ENCODE peak calls at places on chromosomes 5 and 9, in six cellular contexts. One of them, this sample, is unnamed.

GRCh38 chr9:10612649-10613398 is at the start of gene PTPRD:
- DNase-seq in GM12878: no peak
- DNase-seq in WTC11: peak; percentile 79
- DNase-seq in HCT116: no peak
- DNase-seq in H1: peak; percentile 79
- DNase-seq in HepG2: peak; percentile 32
- DNase-seq in this sample: peak; percentile 27

GRCh38 chr5:175460126-175460525 is 16.1 kb upstream of the DRD1 start:
- DNase-seq in GM12878: no peak
- DNase-seq in HCT116: no peak
- DNase-seq in H1: no peak
- DNase-seq in WTC11: no peak
- DNase-seq in HepG2: no peak
- DNase-seq in this sample: no peak

GRCh38 chr5:146365618-146366017 is 27.0 kb downstream of the POU4F3 start:
- DNase-seq in H1: no peak
- DNase-seq in GM12878: no peak
- DNase-seq in HCT116: no peak
- DNase-seq in HepG2: no peak
- DNase-seq in WTC11: no peak
- DNase-seq in this sample: no peak

GRCh38 chr9:83511051-83511450 is 27.1 kb downstream of the FRMD3 start:
- DNase-seq in H1: no peak
- DNase-seq in GM12878: peak; percentile 34
- DNase-seq in HepG2: no peak
- DNase-seq in WTC11: no peak
- DNase-seq in HCT116: no peak
- DNase-seq in this sample: no peak

GRCh38 chr9:97840521-97840920 is 12.5 kb upstream of the FOXE1 start:
- DNase-seq in HepG2: no peak
- DNase-seq in GM12878: no peak
- DNase-seq in WTC11: no peak
- DNase-seq in HCT116: no peak
- DNase-seq in H1: no peak
- DNase-seq in this sample: no peak

GRCh38 chr5:141853895-141854626 is 24.1 kb downstream of the PCDH1 start:
- DNase-seq in H1: peak; percentile 70
- DNase-seq in HCT116: no peak
- DNase-seq in WTC11: peak; percentile 55
- DNase-seq in HepG2: no peak
- DNase-seq in GM12878: no peak
- DNase-seq in this sample: peak; percentile 50

GRCh38 chr5:1670342-1670741 is 129.3 kb downstream of the MRPL36 start:
- DNase-seq in HepG2: no peak
- DNase-seq in HCT116: no peak
- DNase-seq in H1: no peak
- DNase-seq in GM12878: no peak
- DNase-seq in WTC11: no peak
- DNase-seq in this sample: no peak

GRCh38 chr5:135053278-135053677 is 19.2 kb upstream of the PITX1 start:
- DNase-seq in HCT116: no peak
- DNase-seq in GM12878: peak; percentile 58
- DNase-seq in H1: no peak
- DNase-seq in WTC11: no peak
- DNase-seq in HepG2: no peak
- DNase-seq in this sample: no peak

GRCh38 chr5:137900925-137901817 is 11.9 kb downstream of the PKD2L2 start:
- DNase-seq in H1: no peak
- DNase-seq in WTC11: no peak
- DNase-seq in GM12878: no peak
- DNase-seq in HepG2: peak; percentile 80
- DNase-seq in HCT116: no peak
- DNase-seq in this sample: no peak

GRCh38 chr5:167305591-167306213 is 985.7 kb upstream of the WWC1 start:
- DNase-seq in HCT116: no peak
- DNase-seq in HepG2: no peak
- DNase-seq in WTC11: no peak
- DNase-seq in GM12878: no peak
- DNase-seq in H1: no peak
- DNase-seq in this sample: no peak

GRCh38 chr5:15009420-15009819 is 137.8 kb upstream of the ANKH start:
- DNase-seq in HepG2: peak; percentile 96
- DNase-seq in H1: no peak
- DNase-seq in GM12878: no peak
- DNase-seq in HCT116: peak; percentile 51
- DNase-seq in WTC11: no peak
- DNase-seq in this sample: peak; percentile 54

GRCh38 chr5:38500861-38501260 is 55.6 kb downstream of the LIFR start:
- DNase-seq in GM12878: no peak
- DNase-seq in HCT116: no peak
- DNase-seq in H1: no peak
- DNase-seq in HepG2: no peak
- DNase-seq in WTC11: no peak
- DNase-seq in this sample: no peak

GRCh38 chr5:1204693-1205242 is 3.4 kb downstream of the SLC6A19 start:
- DNase-seq in HCT116: peak; percentile 6
- DNase-seq in HepG2: peak; percentile 71
- DNase-seq in WTC11: peak; percentile 31
- DNase-seq in H1: no peak
- DNase-seq in GM12878: no peak
- DNase-seq in this sample: peak; percentile 73

GRCh38 chr9:132327537-132327936 is 27.2 kb downstream of the SETX start:
- DNase-seq in WTC11: no peak
- DNase-seq in HCT116: no peak
- DNase-seq in GM12878: no peak
- DNase-seq in H1: no peak
- DNase-seq in HepG2: no peak
- DNase-seq in this sample: no peak

GRCh38 chr9:99411068-99411467 is 189.0 kb downstream of the SEC61B start:
- DNase-seq in HepG2: no peak
- DNase-seq in HCT116: no peak
- DNase-seq in H1: no peak
- DNase-seq in WTC11: no peak
- DNase-seq in GM12878: no peak
- DNase-seq in this sample: no peak

GRCh38 chr9:123131258-123131657 is 97.8 kb downstream of the GPR21 start:
- DNase-seq in H1: no peak
- DNase-seq in WTC11: no peak
- DNase-seq in HCT116: no peak
- DNase-seq in HepG2: peak; percentile 53
- DNase-seq in GM12878: no peak
- DNase-seq in this sample: no peak

GRCh38 chr5:178078197-178078995 is 34.9 kb upstream of the N4BP3 start:
- DNase-seq in H1: no peak
- DNase-seq in HepG2: no peak
- DNase-seq in WTC11: no peak
- DNase-seq in HCT116: no peak
- DNase-seq in GM12878: no peak
- DNase-seq in this sample: no peak

GRCh38 chr5:143128412-143129071 is 274.9 kb downstream of the NR3C1 start:
- DNase-seq in GM12878: no peak
- DNase-seq in HCT116: no peak
- DNase-seq in WTC11: no peak
- DNase-seq in HepG2: no peak
- DNase-seq in H1: no peak
- DNase-seq in this sample: no peak

GRCh38 chr5:141496038-141496437 is 7.2 kb downstream of the PCDHGC5 start:
- DNase-seq in WTC11: peak; percentile 54
- DNase-seq in GM12878: no peak
- DNase-seq in HepG2: no peak
- DNase-seq in H1: no peak
- DNase-seq in HCT116: no peak
- DNase-seq in this sample: no peak

GRCh38 chr5:41598011-41598410 is 87.6 kb upstream of the PLCXD3 start:
- DNase-seq in HCT116: no peak
- DNase-seq in HepG2: no peak
- DNase-seq in GM12878: no peak
- DNase-seq in H1: no peak
- DNase-seq in WTC11: no peak
- DNase-seq in this sample: no peak

GRCh38 chr9:111731916-111732315 is 62.8 kb downstream of the SHOC1 start:
- DNase-seq in HCT116: no peak
- DNase-seq in WTC11: no peak
- DNase-seq in GM12878: no peak
- DNase-seq in HepG2: no peak
- DNase-seq in H1: no peak
- DNase-seq in this sample: no peak

GRCh38 chr5:68538886-68539420 is 323.4 kb downstream of the PIK3R1 start:
- DNase-seq in WTC11: no peak
- DNase-seq in HCT116: no peak
- DNase-seq in HepG2: no peak
- DNase-seq in GM12878: no peak
- DNase-seq in H1: no peak
- DNase-seq in this sample: no peak

GRCh38 chr9:137435980-137436760 is 5.0 kb downstream of the ENTPD8 start:
- DNase-seq in HepG2: peak; percentile 62
- DNase-seq in GM12878: no peak
- DNase-seq in WTC11: peak; percentile 11
- DNase-seq in H1: no peak
- DNase-seq in HCT116: peak; percentile 57
- DNase-seq in this sample: peak; percentile 91

GRCh38 chr5:129098488-129099183 is 4.1 kb downstream of the ISOC1 start:
- DNase-seq in HepG2: no peak
- DNase-seq in GM12878: no peak
- DNase-seq in WTC11: no peak
- DNase-seq in H1: no peak
- DNase-seq in HCT116: no peak
- DNase-seq in this sample: no peak

GRCh38 chr9:98740226-98740881 is 31.6 kb upstream of the GABBR2 start:
- DNase-seq in HepG2: no peak
- DNase-seq in GM12878: no peak
- DNase-seq in H1: no peak
- DNase-seq in HCT116: no peak
- DNase-seq in WTC11: no peak
- DNase-seq in this sample: no peak

GRCh38 chr5:117054141-117054540 is 479.5 kb upstream of the SEMA6A start:
- DNase-seq in H1: no peak
- DNase-seq in HCT116: no peak
- DNase-seq in GM12878: no peak
- DNase-seq in HepG2: no peak
- DNase-seq in WTC11: no peak
- DNase-seq in this sample: no peak

DNA sequence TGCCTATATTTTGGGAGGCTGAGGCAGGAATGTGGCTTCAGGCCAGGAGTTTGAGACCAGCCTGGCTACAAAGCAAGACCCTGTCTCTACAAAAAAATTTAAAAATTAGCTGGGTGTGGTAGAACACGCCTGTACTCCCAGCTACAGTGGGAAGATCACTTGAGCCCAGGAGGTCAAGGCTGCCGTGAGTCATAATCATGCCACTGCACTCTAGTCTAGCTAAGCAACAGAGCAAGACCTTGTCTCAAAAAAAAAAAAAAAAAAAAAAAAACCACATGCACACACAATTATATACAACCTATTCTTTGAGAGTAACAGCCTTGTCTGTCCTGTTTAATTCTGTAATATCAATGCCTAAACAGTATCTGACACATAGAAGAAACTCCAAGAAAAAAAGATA is 15.1 kb downstream of the HAUS6 start:
- DNase-seq in GM12878: no peak
- DNase-seq in HCT116: no peak
- DNase-seq in HepG2: peak; percentile 53
- DNase-seq in H1: no peak
- DNase-seq in WTC11: no peak
- DNase-seq in this sample: no peak
- TF ChIP-seq ATF3 in GM12878: no peak
- TF ChIP-seq ATF3 in HCT116: no peak
- TF ChIP-seq ATF3 in HepG2: no peak
- TF ChIP-seq ATF3 in H1: no peak
- TF ChIP-seq ATF3 in WTC11: no peak
- TF ChIP-seq ATF3 in this sample: no peak

GRCh38 chr9:116555556-116556180 is 131.4 kb upstream of the TRIM32 start:
- DNase-seq in H1: no peak
- DNase-seq in HCT116: no peak
- DNase-seq in GM12878: no peak
- DNase-seq in WTC11: no peak
- DNase-seq in HepG2: no peak
- DNase-seq in this sample: no peak

GRCh38 chr9:116555102-116555501 is 132.0 kb upstream of the TRIM32 start:
- DNase-seq in WTC11: no peak
- DNase-seq in H1: no peak
- DNase-seq in GM12878: no peak
- DNase-seq in HepG2: no peak
- DNase-seq in HCT116: no peak
- DNase-seq in this sample: no peak

GRCh38 chr9:116558035-116558434 is 129.1 kb upstream of the TRIM32 start:
- DNase-seq in WTC11: no peak
- DNase-seq in GM12878: no peak
- DNase-seq in H1: no peak
- DNase-seq in HCT116: no peak
- DNase-seq in HepG2: no peak
- DNase-seq in this sample: no peak
- TF ChIP-seq ATF3 in WTC11: no peak
- TF ChIP-seq ATF3 in GM12878: no peak
- TF ChIP-seq ATF3 in H1: no peak
- TF ChIP-seq ATF3 in HCT116: no peak
- TF ChIP-seq ATF3 in HepG2: no peak
- TF ChIP-seq ATF3 in this sample: no peak

GRCh38 chr5:111194925-111195324 is 29.3 kb upstream of the CAMK4 start:
- DNase-seq in H1: no peak
- DNase-seq in HepG2: no peak
- DNase-seq in WTC11: no peak
- DNase-seq in HCT116: no peak
- DNase-seq in GM12878: no peak
- DNase-seq in this sample: no peak
- TF ChIP-seq ATF3 in H1: no peak
- TF ChIP-seq ATF3 in HepG2: no peak
- TF ChIP-seq ATF3 in WTC11: no peak
- TF ChIP-seq ATF3 in HCT116: no peak
- TF ChIP-seq ATF3 in GM12878: no peak
- TF ChIP-seq ATF3 in this sample: no peak

GRCh38 chr5:6759401-6759800 is 46.2 kb downstream of the TENT4A start:
- DNase-seq in WTC11: no peak
- DNase-seq in HepG2: peak; percentile 66
- DNase-seq in H1: no peak
- DNase-seq in HCT116: no peak
- DNase-seq in GM12878: no peak
- DNase-seq in this sample: peak; percentile 60
- TF ChIP-seq ATF3 in WTC11: no peak
- TF ChIP-seq ATF3 in HepG2: no peak
- TF ChIP-seq ATF3 in H1: no peak
- TF ChIP-seq ATF3 in HCT116: no peak
- TF ChIP-seq ATF3 in GM12878: no peak
- TF ChIP-seq ATF3 in this sample: peak; percentile 50

GRCh38 chr5:140145818-140146522 is 20.2 kb downstream of the IGIP start:
- DNase-seq in HCT116: no peak
- DNase-seq in HepG2: peak; percentile 38
- DNase-seq in GM12878: no peak
- DNase-seq in WTC11: peak; percentile 71
- DNase-seq in H1: peak; percentile 83
- DNase-seq in this sample: peak; percentile 80
- TF ChIP-seq ATF3 in HCT116: no peak
- TF ChIP-seq ATF3 in HepG2: no peak
- TF ChIP-seq ATF3 in GM12878: no peak
- TF ChIP-seq ATF3 in WTC11: no peak
- TF ChIP-seq ATF3 in H1: no peak
- TF ChIP-seq ATF3 in this sample: no peak

GRCh38 chr9:90767523-90768100 is 34.0 kb upstream of the SYK start:
- DNase-seq in GM12878: no peak
- DNase-seq in HepG2: no peak
- DNase-seq in WTC11: no peak
- DNase-seq in HCT116: no peak
- DNase-seq in H1: no peak
- DNase-seq in this sample: no peak
- TF ChIP-seq ATF3 in GM12878: no peak
- TF ChIP-seq ATF3 in HepG2: no peak
- TF ChIP-seq ATF3 in WTC11: no peak
- TF ChIP-seq ATF3 in HCT116: no peak
- TF ChIP-seq ATF3 in H1: no peak
- TF ChIP-seq ATF3 in this sample: no peak

This sample was measured in K562.